ENCODE peak calls at places on chromosomes 16 and 17, in eight cellular contexts. M is adrenal gland; Y is GM19239; J is NCI-H1417 treated with DMSO at 0.1 percent for 48 hours; Z is GM10248; B is T-helper 2 cell; P is activated effector memory CD4-positive, alpha-beta T cell treated with anti-CD3 and anti-CD28 coated beads, Interleukin-2, amount 50 U/mL, for 16 hours; F is LHCN-M2. K is an unnamed sample.

GRCh38 chr16:11439790-11440656 is 94.8 kb downstream of the RMI2 start:
- DNase-seq in M (no peak), Y (no peak), J (no peak), Z (no peak), B (no peak), P (no peak), F (no peak), K (no peak)

GRCh38 chr16:89193021-89193575 is 7.2 kb downstream of the SLC22A31 start:
- DNase-seq in M (no peak), Y (peak; percentile 88), J (no peak), Z (peak; percentile 75), B (no peak), P (peak; percentile 80), F (no peak), K (peak; percentile 29)

GRCh38 chr17:17500999-17501605 is 4.9 kb upstream of the RASD1 start:
- DNase-seq in M (no peak), Y (no peak), J (no peak), Z (no peak), B (no peak), P (no peak), F (no peak), K (no peak)

GRCh38 chr17:880074-880870 is 98.1 kb downstream of the MRM3 start:
- DNase-seq in M (peak; percentile 60), Y (no peak), J (no peak), Z (no peak), B (no peak), P (no peak), F (no peak), K (no peak)

GRCh38 chr16:87012954-87013938 is 303.9 kb downstream of the C16orf95 start:
- DNase-seq in M (no peak), Y (no peak), J (no peak), Z (no peak), B (no peak), P (no peak), F (no peak), K (no peak)

GRCh38 chr16:24858219-24859041 is 12.7 kb downstream of the SLC5A11 start:
- DNase-seq in M (peak; percentile 50), Y (peak; percentile 54), J (no peak), Z (peak; percentile 66), B (peak; percentile 27), P (peak; percentile 70), F (peak; percentile 49), K (peak; percentile 42)

GRCh38 chr17:19724501-19725420 is 8.4 kb upstream of the SLC47A2 start:
- DNase-seq in M (peak; percentile 60), Y (no peak), J (no peak), Z (no peak), B (peak; percentile 34), P (peak; percentile 81), F (no peak), K (peak; percentile 62)

GRCh38 chr16:54123766-54124165 is 162.8 kb downstream of the IRX3 start:
- DNase-seq in M (no peak), Y (no peak), J (no peak), Z (no peak), B (no peak), P (no peak), F (peak; percentile 77), K (no peak)

GRCh38 chr17:48102700-48103378 is 1.6 kb upstream of the CBX1 start:
- DNase-seq in M (no peak), Y (no peak), J (no peak), Z (no peak), B (no peak), P (no peak), F (no peak), K (no peak)

GRCh38 chr16:65469116-65469515 is 347.3 kb upstream of the CDH11 start:
- DNase-seq in M (no peak), Y (no peak), J (no peak), Z (no peak), B (no peak), P (no peak), F (no peak), K (no peak)

GRCh38 chr16:19751478-19751877 is 33.4 kb downstream of the IQCK start:
- DNase-seq in M (no peak), Y (no peak), J (no peak), Z (no peak), B (no peak), P (no peak), F (no peak), K (no peak)

GRCh38 chr16:56247018-56247417 is 55.7 kb downstream of the GNAO1 start:
- DNase-seq in M (no peak), Y (no peak), J (no peak), Z (no peak), B (no peak), P (no peak), F (no peak), K (no peak)

GRCh38 chr16:79215289-79215688 is 385.2 kb downstream of the MAF start:
- DNase-seq in M (no peak), Y (no peak), J (no peak), Z (no peak), B (no peak), P (no peak), F (no peak), K (no peak)

GRCh38 chr17:28528329-28529011 is 22.3 kb downstream of the FOXN1 start:
- DNase-seq in M (no peak), Y (no peak), J (no peak), Z (no peak), B (no peak), P (no peak), F (peak; percentile 13), K (no peak)

GRCh38 chr16:29021471-29021870 is 36.6 kb downstream of the LAT start:
- DNase-seq in M (no peak), Y (no peak), J (no peak), Z (no peak), B (no peak), P (no peak), F (no peak), K (no peak)

GRCh38 chr16:14427371-14427948 is 202.6 kb downstream of the PARN start:
- DNase-seq in M (no peak), Y (no peak), J (no peak), Z (no peak), B (no peak), P (no peak), F (no peak), K (no peak)

GRCh38 chr17:14301279-14301760 is 439 bp downstream of the HS3ST3B1 start:
- DNase-seq in M (no peak), Y (no peak), J (no peak), Z (no peak), B (no peak), P (no peak), F (no peak), K (peak; percentile 19)

GRCh38 chr17:77822302-77823030 is 136.0 kb upstream of the TNRC6C start:
- DNase-seq in M (peak; percentile 28), Y (no peak), J (no peak), Z (no peak), B (no peak), P (no peak), F (no peak), K (peak; percentile 59)

GRCh38 chr17:31724619-31725018 is 134.4 kb downstream of the COPRS start:
- DNase-seq in M (no peak), Y (no peak), J (no peak), Z (no peak), B (no peak), P (no peak), F (no peak), K (no peak)

GRCh38 chr17:58001461-58002124 is 5.5 kb downstream of the SRSF1 start:
- DNase-seq in M (no peak), Y (no peak), J (no peak), Z (no peak), B (no peak), P (no peak), F (no peak), K (no peak)

GRCh38 chr17:512926-513325 is 160.3 kb upstream of the RPH3AL start:
- DNase-seq in M (peak; percentile 55), Y (no peak), J (no peak), Z (no peak), B (no peak), P (no peak), F (no peak), K (no peak)

GRCh38 chr17:43880420-43880991 is 26.8 kb downstream of the MPP2 start:
- DNase-seq in M (no peak), Y (peak; percentile 50), J (no peak), Z (peak; percentile 77), B (peak; percentile 31), P (peak; percentile 81), F (peak; percentile 49), K (no peak)

GRCh38 chr17:82674656-82675475 is 23.6 kb downstream of the RAB40B start:
- DNase-seq in M (no peak), Y (no peak), J (no peak), Z (no peak), B (no peak), P (peak; percentile 22), F (no peak), K (no peak)

GRCh38 chr16:3912373-3912772 is 31.9 kb upstream of the CREBBP start:
- DNase-seq in M (no peak), Y (no peak), J (no peak), Z (no peak), B (no peak), P (peak; percentile 54), F (no peak), K (no peak)

GRCh38 chr16:57698812-57699405 is 4.3 kb downstream of the DRC7 start:
- DNase-seq in M (no peak), Y (no peak), J (no peak), Z (no peak), B (no peak), P (no peak), F (no peak), K (no peak)

GRCh38 chr17:20234266-20234665 is 225.1 kb downstream of the SPECC1 start:
- DNase-seq in M (no peak), Y (no peak), J (no peak), Z (no peak), B (peak; percentile 41), P (peak; percentile 76), F (no peak), K (no peak)

GRCh38 chr17:82244413-82245140 is 15.7 kb downstream of the SLC16A3 start:
- DNase-seq in M (no peak), Y (no peak), J (no peak), Z (no peak), B (no peak), P (no peak), F (no peak), K (no peak)

GRCh38 chr17:45073414-45074070 is 12.4 kb downstream of the NMT1 start:
- DNase-seq in M (peak; percentile 8), Y (no peak), J (no peak), Z (no peak), B (no peak), P (no peak), F (no peak), K (no peak)

GRCh38 chr16:85761866-85762265 is 11.0 kb upstream of the C16orf74 start:
- DNase-seq in M (no peak), Y (no peak), J (no peak), Z (no peak), B (no peak), P (no peak), F (no peak), K (no peak)

GRCh38 chr16:85650864-85651811 is 37.6 kb downstream of the GINS2 start:
- DNase-seq in M (peak; percentile 83), Y (no peak), J (no peak), Z (no peak), B (no peak), P (no peak), F (no peak), K (peak; percentile 47)

GRCh38 chr17:4597975-4598374 is 13.6 kb downstream of the SMTNL2 start:
- DNase-seq in M (no peak), Y (no peak), J (no peak), Z (no peak), B (no peak), P (no peak), F (no peak), K (peak; percentile 48)

K was measured in left ventricle myocardium inferior.